ENCODE peak calls at places on chromosome 13, in eight cellular contexts. L, V, M, H, U, O, T and G are unnamed samples.

GRCh38 chr13:48118025-48118424 is 23.1 kb upstream of the MED4 start:
- DNase-seq in H (no peak), O (no peak), T (no peak), L (no peak), M (no peak), U (no peak), V (no peak), G (no peak)

GRCh38 chr13:99275093-99275469 is 16.9 kb upstream of the GPR18 start:
- DNase-seq in U (no peak), O (no peak), M (peak), L (no peak), T (no peak), V (no peak), H (peak), G (no peak)

GRCh38 chr13:41008349-41008980 is 10.7 kb downstream of the ELF1 start:
- DNase-seq in U (no peak), T (no peak), V (no peak), M (no peak), H (no peak), L (no peak), O (no peak), G (no peak)

GRCh38 chr13:32901994-32902780 is 114.0 kb upstream of the KL start:
- DNase-seq in T (no peak), L (no peak), V (no peak), U (no peak), O (no peak), H (no peak), M (no peak), G (no peak)

GRCh38 chr13:107124730-107125129 is 556.8 kb upstream of the ARGLU1 start:
- DNase-seq in M (no peak), V (no peak), L (no peak), T (no peak), U (no peak), O (no peak), H (no peak), G (no peak)

GRCh38 chr13:96297360-96297759 is 207.5 kb downstream of the HS6ST3 start:
- DNase-seq in V (no peak), H (no peak), L (no peak), O (no peak), U (no peak), T (no peak), M (no peak), G (no peak)

GRCh38 chr13:81577601-81578000 is 1236.7 kb upstream of the SPRY2 start:
- DNase-seq in L (no peak), H (no peak), O (no peak), T (no peak), U (no peak), V (no peak), M (no peak), G (no peak)

GRCh38 chr13:63124863-63125262 is 1709.2 kb upstream of the PCDH20 start:
- DNase-seq in V (no peak), U (no peak), L (no peak), H (no peak), O (no peak), M (peak), T (no peak), G (no peak)

GRCh38 chr13:62418872-62419271 is 1003.2 kb upstream of the PCDH20 start:
- DNase-seq in T (no peak), V (no peak), U (no peak), H (no peak), O (no peak), L (no peak), M (no peak), G (no peak)

GRCh38 chr13:51477653-51478324 is 25.0 kb upstream of the INTS6 start:
- DNase-seq in T (no peak), M (no peak), U (no peak), V (no peak), L (no peak), H (no peak), O (no peak), G (no peak)

GRCh38 chr13:50025446-50025845 is 10.2 kb downstream of the KCNRG start:
- DNase-seq in H (no peak), U (no peak), O (no peak), V (no peak), T (no peak), L (no peak), M (peak), G (no peak)

GRCh38 chr13:90867336-90867683 is 480.2 kb upstream of the MIR17HG start:
- DNase-seq in T (peak), L (peak), V (no peak), O (no peak), U (peak), H (peak), M (peak), G (peak)

GRCh38 chr13:20058476-20058875 is 99.9 kb downstream of the ZMYM2 start:
- DNase-seq in O (no peak), H (no peak), M (no peak), V (no peak), T (no peak), U (no peak), L (no peak), G (no peak)

GRCh38 chr13:47000166-47000565 is 103.3 kb upstream of the HTR2A start:
- DNase-seq in M (no peak), T (no peak), U (no peak), L (no peak), H (no peak), O (no peak), V (no peak), G (no peak)

GRCh38 chr13:96650301-96650886 is 343.9 kb downstream of the OXGR1 start:
- DNase-seq in H (no peak), O (no peak), M (no peak), V (no peak), L (no peak), U (no peak), T (no peak), G (no peak)

GRCh38 chr13:106349080-106349841 is 186.2 kb downstream of the EFNB2 start:
- DNase-seq in L (peak), H (no peak), M (peak), V (no peak), U (peak), T (peak), O (no peak), G (no peak)

GRCh38 chr13:22024381-22024994 is 353.6 kb downstream of the FGF9 start:
- DNase-seq in M (no peak), H (no peak), L (no peak), O (no peak), T (no peak), V (no peak), U (no peak), G (no peak)

GRCh38 chr13:110109910-110110309 is 197.0 kb downstream of the COL4A1 start:
- DNase-seq in L (no peak), H (no peak), T (peak), M (peak), V (no peak), O (peak), U (no peak), G (no peak)

GRCh38 chr13:72463561-72463960 is 263.9 kb downstream of the MZT1 start:
- DNase-seq in T (no peak), H (no peak), V (no peak), L (no peak), O (peak), M (no peak), U (no peak), G (no peak)

GRCh38 chr13:97928306-97928705 is 25.2 kb upstream of the IPO5 start:
- DNase-seq in U (no peak), H (no peak), M (peak), O (no peak), T (no peak), L (no peak), V (no peak), G (no peak)

GRCh38 chr13:40102854-40103253 is 447.4 kb downstream of the COG6 start:
- DNase-seq in V (no peak), M (peak), U (no peak), O (peak), H (peak), L (no peak), T (no peak), G (no peak)

GRCh38 chr13:98955336-98955735 is 22.5 kb downstream of the DOCK9 start:
- DNase-seq in U (no peak), V (no peak), H (no peak), O (no peak), T (no peak), L (no peak), M (no peak), G (no peak)

GRCh38 chr13:30972888-30973377 is 40.5 kb downstream of the TEX26 start:
- DNase-seq in T (no peak), H (no peak), V (no peak), L (no peak), U (no peak), O (no peak), M (no peak), G (no peak)

GRCh38 chr13:103161476-103161875 is 95.3 kb upstream of the SLC10A2 start:
- DNase-seq in T (no peak), L (no peak), V (no peak), H (no peak), U (no peak), O (no peak), M (no peak), G (no peak)

GRCh38 chr13:61252213-61252612 is 163.4 kb downstream of the PCDH20 start:
- DNase-seq in M (no peak), O (no peak), L (no peak), T (no peak), U (no peak), H (no peak), V (no peak), G (no peak)

GRCh38 chr13:32009362-32009761 is 22.2 kb upstream of the FRY start:
- DNase-seq in M (no peak), U (no peak), T (no peak), V (no peak), O (no peak), L (no peak), H (no peak), G (no peak)

GRCh38 chr13:27953671-27954405 is 15.3 kb downstream of the CDX2 start:
- DNase-seq in V (no peak), H (peak), M (peak), U (peak), O (peak), L (peak), T (peak), G (peak)

GRCh38 chr13:29101404-29101803 is 281.3 kb downstream of the MTUS2 start:
- DNase-seq in O (no peak), M (no peak), L (no peak), H (no peak), T (no peak), U (no peak), V (no peak), G (no peak)

GRCh38 chr13:80783926-80784325 is 443.0 kb upstream of the SPRY2 start:
- DNase-seq in U (peak), T (no peak), L (no peak), O (no peak), V (no peak), M (no peak), H (no peak), G (no peak)

GRCh38 chr13:36282818-36283432 is 14.7 kb downstream of the CCDC169 start:
- DNase-seq in U (peak), O (no peak), M (peak), H (no peak), T (no peak), V (no peak), L (no peak), G (no peak)

GRCh38 chr13:108609353-108609752 is 20.1 kb upstream of the MYO16 start:
- DNase-seq in V (no peak), H (no peak), L (no peak), U (peak), T (no peak), O (no peak), M (no peak), G (no peak)

GRCh38 chr13:49347650-49348385 is 96.0 kb downstream of the CAB39L start:
- DNase-seq in T (no peak), M (no peak), V (no peak), O (no peak), L (no peak), H (no peak), U (no peak), G (no peak)

GRCh38 chr13:34338102-34338501 is 520.2 kb downstream of the RFC3 start:
- DNase-seq in U (no peak), O (no peak), M (no peak), L (no peak), T (no peak), H (no peak), V (no peak), G (no peak)

GRCh38 chr13:99989376-99990044 is 7.9 kb downstream of the ZIC2 start:
- DNase-seq in T (no peak), L (no peak), V (no peak), M (no peak), O (no peak), U (no peak), H (no peak), G (no peak)

GRCh38 chr13:40064723-40065122 is 409.3 kb downstream of the COG6 start:
- DNase-seq in M (peak), U (no peak), L (no peak), V (no peak), H (no peak), O (no peak), T (no peak), G (no peak)